ENCODE peak calls at places on chromosomes 3 and 15, in six cellular contexts. I, G, A, L, M and K are unnamed samples.

GRCh38 chr3:127749787-127750225 is 72.5 kb downstream of the MGLL start:
- DNase-seq in I (peak; percentile 20), G (no peak), A (peak; percentile 25), L (no peak), M (peak; percentile 14), K (no peak)

GRCh38 chr3:142563491-142563997 is 15.0 kb downstream of the ATR start:
- DNase-seq in I (no peak), G (no peak), A (no peak), L (no peak), M (no peak), K (no peak)

GRCh38 chr3:89954135-89954534 is 846.7 kb downstream of the EPHA3 start:
- DNase-seq in I (no peak), G (no peak), A (no peak), L (no peak), M (no peak), K (no peak)

GRCh38 chr3:43503067-43503728 is 118.6 kb downstream of the ANO10 start:
- DNase-seq in I (no peak), G (no peak), A (peak; percentile 35), L (no peak), M (peak; percentile 66), K (no peak)

GRCh38 chr3:55484191-55484644 is 2.9 kb downstream of the WNT5A start:
- DNase-seq in I (no peak), G (peak; percentile 81), A (no peak), L (no peak), M (no peak), K (no peak)

GRCh38 chr3:39460677-39461076 is 6.8 kb upstream of the MOBP start:
- DNase-seq in I (no peak), G (no peak), A (no peak), L (no peak), M (no peak), K (no peak)

GRCh38 chr15:100844167-100844566 is 35.5 kb upstream of the ALDH1A3 start:
- DNase-seq in I (no peak), G (no peak), A (no peak), L (no peak), M (no peak), K (no peak)

GRCh38 chr3:134346744-134347143 is 27.5 kb downstream of the AMOTL2 start:
- DNase-seq in I (no peak), G (no peak), A (no peak), L (no peak), M (no peak), K (no peak)

GRCh38 chr3:16842710-16843270 is 42.0 kb upstream of the PLCL2 start:
- DNase-seq in I (no peak), G (no peak), A (no peak), L (peak; percentile 29), M (no peak), K (no peak)

GRCh38 chr15:52080031-52080430 is 32.5 kb downstream of the BCL2L10 start:
- DNase-seq in I (no peak), G (no peak), A (no peak), L (no peak), M (peak; percentile 43), K (no peak)

GRCh38 chr15:39595621-39596221 is 14.8 kb downstream of the THBS1 start:
- DNase-seq in I (no peak), G (no peak), A (no peak), L (no peak), M (peak; percentile 33), K (no peak)

GRCh38 chr15:73717802-73718201 is 33.6 kb downstream of the CD276 start:
- DNase-seq in I (no peak), G (peak; percentile 81), A (no peak), L (no peak), M (no peak), K (no peak)

GRCh38 chr3:67558429-67558828 is 96.0 kb downstream of the SUCLG2 start:
- DNase-seq in I (no peak), G (no peak), A (no peak), L (no peak), M (peak; percentile 59), K (no peak)

GRCh38 chr3:178072931-178073330 is 463.3 kb upstream of the KCNMB2 start:
- DNase-seq in I (no peak), G (no peak), A (peak; percentile 46), L (no peak), M (no peak), K (no peak)

GRCh38 chr3:11162401-11163345 is 8.4 kb downstream of the HRH1 start:
- DNase-seq in I (no peak), G (no peak), A (no peak), L (no peak), M (no peak), K (no peak)

GRCh38 chr15:92812271-92812670 is 87.9 kb upstream of the CHD2 start:
- DNase-seq in I (no peak), G (no peak), A (no peak), L (peak; percentile 63), M (no peak), K (no peak)

GRCh38 chr3:56976666-56977560 is 83.6 kb upstream of the SPATA12 start:
- DNase-seq in I (no peak), G (no peak), A (no peak), L (no peak), M (peak; percentile 62), K (peak; percentile 23)

DNA sequence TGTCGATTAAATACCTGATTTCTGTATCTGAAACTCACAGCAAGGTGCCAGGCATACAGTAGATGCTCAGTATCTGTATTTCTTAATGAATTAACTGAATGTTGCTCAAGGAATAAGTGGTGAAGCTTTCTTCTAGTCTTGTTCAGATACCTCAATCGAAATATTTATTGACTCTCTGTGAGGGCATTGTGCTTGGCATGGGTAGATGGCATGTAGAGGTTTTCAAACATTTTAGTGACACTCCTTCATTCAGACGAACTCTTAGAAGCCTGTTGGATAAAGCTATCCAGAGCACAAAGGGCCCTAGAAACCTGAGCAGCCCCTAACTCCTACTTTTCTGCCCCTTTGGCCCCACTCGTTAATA is 369 bp upstream of the SNX1 start:
- DNase-seq in I (no peak), G (no peak), A (no peak), L (no peak), M (peak; percentile 22), K (no peak)
- H3K4me3 ChIP-seq in I (peak overlapping the region; percentile 82), G (peak overlapping the region; percentile 83), A (peak overlapping the region; percentile 92), L (peak overlapping the region; percentile 66), M (no peak overlapping the region), K (peak overlapping the region; percentile 88)

GRCh38 chr3:189121088-189121487 is 50.7 kb upstream of the TPRG1 start:
- DNase-seq in I (no peak), G (no peak), A (no peak), L (no peak), M (peak; percentile 45), K (no peak)

GRCh38 chr3:189123595-189124387 is 48.0 kb upstream of the TPRG1 start:
- DNase-seq in I (peak; percentile 73), G (no peak), A (no peak), L (no peak), M (no peak), K (no peak)

GRCh38 chr3:189119947-189120346 is 51.8 kb upstream of the TPRG1 start:
- DNase-seq in I (no peak), G (no peak), A (no peak), L (no peak), M (no peak), K (no peak)

GRCh38 chr3:189122526-189123205 is 49.1 kb upstream of the TPRG1 start:
- DNase-seq in I (no peak), G (no peak), A (peak; percentile 24), L (no peak), M (no peak), K (no peak)

DNA sequence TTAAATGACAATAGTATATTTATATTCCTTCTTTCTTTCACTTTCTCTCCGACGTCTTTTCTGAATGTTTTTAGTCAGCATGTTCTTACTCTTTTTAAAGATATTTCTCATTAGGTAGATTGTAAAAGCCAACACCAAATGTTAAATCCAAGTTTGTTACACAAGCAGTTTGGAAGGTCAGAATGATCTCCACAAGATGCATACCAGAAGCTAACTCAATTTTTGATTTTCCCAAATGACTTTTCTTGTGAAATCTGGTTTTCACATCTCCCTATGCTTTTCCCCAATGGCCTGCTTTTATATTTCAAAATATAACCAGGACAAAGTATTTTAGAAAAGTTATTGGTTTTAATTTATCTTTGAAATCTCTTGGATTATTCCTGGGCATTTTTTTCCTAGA is 49.7 kb upstream of the TPRG1 start:
- DNase-seq in I (no peak), G (no peak), A (no peak), L (no peak), M (no peak), K (no peak)
- H3K4me3 ChIP-seq in I (no peak overlapping the region), G (no peak overlapping the region), A (no peak overlapping the region), L (no peak overlapping the region), M (no peak overlapping the region), K (no peak overlapping the region)

GRCh38 chr3:78201066-78201465 is 1161.2 kb downstream of the ROBO2 start:
- DNase-seq in I (no peak), G (no peak), A (no peak), L (no peak), M (peak; percentile 3), K (no peak)

GRCh38 chr3:78204977-78205376 is 1165.1 kb downstream of the ROBO2 start:
- DNase-seq in I (no peak), G (peak; percentile 10), A (no peak), L (no peak), M (peak; percentile 78), K (peak; percentile 13)
- H3K4me3 ChIP-seq in I (no peak overlapping the region), G (no peak overlapping the region), A (no peak overlapping the region), L (no peak overlapping the region), M (no peak overlapping the region), K (no peak overlapping the region)

GRCh38 chr3:69241769-69242168 is 119.4 kb upstream of the LMOD3 start:
- DNase-seq in I (no peak), G (no peak), A (peak; percentile 55), L (no peak), M (no peak), K (no peak)

GRCh38 chr3:69232447-69232846 is 110.1 kb upstream of the LMOD3 start:
- DNase-seq in I (no peak), G (no peak), A (no peak), L (no peak), M (no peak), K (no peak)

GRCh38 chr3:69239063-69239462 is 116.7 kb upstream of the LMOD3 start:
- DNase-seq in I (no peak), G (no peak), A (no peak), L (no peak), M (no peak), K (no peak)

GRCh38 chr3:69240651-69241578 is 118.5 kb upstream of the LMOD3 start:
- DNase-seq in I (no peak), G (no peak), A (peak; percentile 90), L (no peak), M (no peak), K (no peak)

DNA sequence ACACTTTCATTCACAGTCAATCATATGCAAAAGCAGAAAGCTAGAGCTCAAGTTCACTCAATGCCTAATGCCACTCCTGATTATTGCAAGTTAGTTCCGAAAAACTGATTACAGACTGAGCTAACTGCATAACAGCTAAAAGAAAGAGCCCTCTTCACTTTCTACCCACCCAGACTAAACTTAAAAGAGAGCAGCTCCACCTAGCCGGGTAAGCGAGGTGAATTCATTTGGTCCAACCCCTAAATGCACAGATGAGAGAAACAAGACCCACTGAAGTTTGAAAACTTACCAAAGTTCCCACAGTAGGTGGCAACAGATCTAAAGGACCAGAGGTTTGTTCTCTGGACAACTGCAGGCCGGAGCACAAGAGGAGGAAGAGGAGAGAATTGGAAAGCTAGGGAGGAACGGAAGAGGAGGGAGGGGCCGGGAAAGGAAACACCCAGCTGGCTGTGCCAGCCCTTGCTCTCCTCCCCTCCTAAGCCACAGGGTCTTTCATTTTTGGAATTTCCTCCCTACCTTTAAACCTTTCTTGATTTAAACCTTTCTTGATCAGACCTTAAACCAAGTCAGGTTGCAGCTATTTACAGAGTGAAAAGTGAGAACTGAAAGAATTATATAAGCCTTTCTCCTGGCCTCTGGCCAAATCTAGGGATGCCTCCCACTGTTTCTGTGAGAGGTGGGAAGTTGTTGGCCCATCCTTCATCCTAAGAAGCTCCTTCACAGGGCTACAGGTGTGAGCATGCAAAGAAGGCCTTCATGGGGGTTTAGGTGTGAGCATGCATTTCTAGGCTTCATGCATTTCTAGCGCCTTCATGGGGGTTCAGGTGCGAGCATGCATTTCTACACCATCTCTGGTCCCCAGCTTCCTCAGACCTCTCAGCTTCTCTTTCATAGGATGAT is 114.7 kb upstream of the LMOD3 start:
- DNase-seq in I (no peak), G (no peak), A (peak; percentile 36), L (peak; percentile 55), M (no peak), K (no peak)
- H3K4me3 ChIP-seq in I (peak overlapping the region; percentile 10), G (no peak overlapping the region), A (peak overlapping the region; percentile 25), L (peak overlapping the region; percentile 2), M (no peak overlapping the region), K (no peak overlapping the region)